ENCODE peak calls at places on chromosomes 12 and 14, in ten cellular contexts. Q is mesendoderm; L is thoracic aorta; P is aorta; E is NB4; D is cardiac muscle cell; X is effector memory CD4-positive, alpha-beta T cell; H is K562; Y is Panc1; T is pancreas. V is an unnamed sample.

GRCh38 chr12:119857036-119857435 is 20.1 kb downstream of the CIT start:
- DNase-seq in X (no peak), Q (no peak), E (no peak), P (no peak), D (no peak), Y (no peak), T (no peak), H (no peak), L (no peak), V (no peak)

GRCh38 chr12:113900711-113901110 is 65.4 kb downstream of the RBM19 start:
- DNase-seq in Q (no peak), E (no peak), X (no peak), P (no peak), L (no peak), T (no peak), Y (no peak), D (no peak), H (no peak), V (no peak)

GRCh38 chr12:30187426-30187825 is 403.7 kb upstream of the TMTC1 start:
- DNase-seq in Y (no peak), P (no peak), D (no peak), L (no peak), T (no peak), H (no peak), X (no peak), E (no peak), Q (no peak), V (no peak)

GRCh38 chr12:128800606-128801005 is 23.2 kb downstream of the SLC15A4 start:
- DNase-seq in H (no peak), T (no peak), E (no peak), Q (no peak), Y (no peak), L (no peak), D (no peak), P (no peak), X (no peak), V (no peak)

GRCh38 chr12:47547077-47547476 is 158.8 kb downstream of the RPAP3 start:
- DNase-seq in H (no peak), X (no peak), Y (no peak), T (no peak), D (no peak), P (no peak), E (no peak), L (no peak), Q (peak), V (no peak)

GRCh38 chr12:95300286-95300685 is 82.7 kb downstream of the VEZT start:
- DNase-seq in D (no peak), Y (no peak), T (no peak), H (no peak), L (no peak), P (no peak), E (no peak), X (no peak), Q (no peak), V (no peak)

GRCh38 chr12:105640780-105641179 is 310.3 kb downstream of the C12orf75 start:
- DNase-seq in Y (no peak), T (no peak), X (no peak), E (no peak), H (no peak), D (no peak), L (no peak), Q (peak), P (no peak), V (no peak)

GRCh38 chr14:30223966-30224365 is 296.3 kb upstream of the PRKD1 start:
- DNase-seq in Y (no peak), Q (no peak), H (no peak), D (no peak), T (peak), P (peak), L (no peak), X (no peak), E (no peak), V (no peak)

GRCh38 chr14:26598081-26598671 is 343 bp upstream of the NOVA1 start:
- DNase-seq in D (peak), Q (peak), P (peak), H (peak), T (peak), X (no peak), L (peak), E (no peak), Y (no peak), V (no peak)

GRCh38 chr14:75088566-75089373 is 19.3 kb downstream of the ZC2HC1C start:
- DNase-seq in P (no peak), D (peak), E (peak), Q (peak), X (no peak), L (peak), T (no peak), H (peak), Y (peak), V (no peak)

GRCh38 chr12:76183459-76184186 is 99.1 kb upstream of the NAP1L1 start:
- DNase-seq in L (no peak), H (peak), E (peak), D (no peak), T (no peak), Q (peak), Y (peak), X (no peak), P (no peak), V (peak)

GRCh38 chr12:75786071-75786470 is 245.5 kb downstream of the PHLDA1 start:
- DNase-seq in P (no peak), Q (no peak), L (no peak), X (no peak), T (no peak), Y (no peak), E (no peak), D (no peak), H (no peak), V (no peak)

GRCh38 chr12:90499793-90500192 is 455.2 kb downstream of the CCER1 start:
- DNase-seq in X (no peak), Q (no peak), Y (no peak), H (no peak), E (no peak), P (no peak), T (no peak), L (no peak), D (no peak), V (no peak)

GRCh38 chr14:59407246-59407615 is 57.9 kb downstream of the GPR135 start:
- DNase-seq in L (no peak), T (no peak), D (no peak), Y (no peak), E (no peak), X (no peak), H (no peak), P (no peak), Q (no peak), V (no peak)

DNA sequence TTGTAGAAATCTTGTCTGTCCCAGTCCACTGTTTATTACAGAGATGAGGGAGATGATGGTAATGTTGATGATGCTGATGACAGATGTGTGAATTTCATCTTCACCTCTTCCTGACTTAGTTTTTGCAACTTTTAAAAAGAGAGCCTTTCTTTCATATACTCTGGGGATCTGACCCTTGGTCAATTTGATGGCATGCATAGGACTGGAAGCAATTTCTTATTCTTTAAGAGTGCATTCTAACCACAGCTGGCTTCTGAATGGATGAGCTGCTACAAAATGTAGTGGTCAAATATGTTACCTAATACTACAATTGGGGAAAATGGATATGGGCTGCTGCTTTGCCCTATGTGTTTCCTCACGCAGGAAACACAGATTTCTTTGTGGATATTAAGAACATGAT is 80.8 kb downstream of the MYRFL start:
- DNase-seq in X (no peak), Y (no peak), D (no peak), E (no peak), L (no peak), H (no peak), T (no peak), Q (no peak), P (no peak), V (no peak)
- H3K4me3 ChIP-seq in X (no peak), Y (no peak), D (no peak), E (no peak), L (no peak), H (no peak), T (no peak), Q (no peak), P (no peak), V (no peak)

GRCh38 chr12:6903712-6904111 is 910 bp upstream of the LRRC23 start:
- DNase-seq in P (no peak), E (peak), L (no peak), Q (no peak), X (no peak), T (no peak), Y (no peak), D (no peak), H (no peak), V (no peak)
- H3K4me3 ChIP-seq in P (no peak), E (no peak), L (no peak), Q (no peak), X (no peak), T (no peak), Y (no peak), D (no peak), H (no peak), V (no peak)

DNA sequence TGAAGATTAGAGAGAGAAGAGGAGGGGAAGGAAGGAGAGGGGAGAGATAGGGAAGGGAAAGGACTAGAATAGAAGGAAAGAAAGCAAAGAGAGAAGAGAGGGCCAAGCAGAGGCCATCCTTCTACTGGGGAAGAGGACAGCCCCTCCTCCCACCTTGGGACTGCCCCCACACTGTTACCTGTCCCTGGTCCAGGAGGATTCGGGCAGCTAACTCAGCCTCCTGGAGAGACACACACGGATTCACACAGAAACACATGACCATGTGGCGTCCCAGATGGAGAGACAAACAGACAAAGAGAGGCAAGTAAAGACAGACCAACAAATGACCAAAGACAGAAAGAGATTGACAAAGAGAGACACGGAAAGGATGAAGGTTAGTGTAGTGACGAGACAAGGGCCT is 2.2 kb downstream of the NDRG2 start:
- DNase-seq in D (no peak), L (no peak), Q (no peak), E (no peak), X (no peak), H (no peak), P (no peak), Y (no peak), T (no peak), V (no peak)
- H3K4me3 ChIP-seq in D (no peak), L (no peak), Q (no peak), E (no peak), X (no peak), H (no peak), P (no peak), Y (no peak), T (no peak), V (no peak)

GRCh38 chr14:25233613-25234012 is 183.7 kb upstream of the STXBP6 start:
- DNase-seq in Y (no peak), T (no peak), L (no peak), P (no peak), D (no peak), X (no peak), H (no peak), Q (no peak), E (no peak), V (no peak)
- H3K4me3 ChIP-seq in Y (no peak), T (no peak), L (no peak), P (no peak), D (no peak), X (no peak), H (no peak), Q (no peak), E (no peak), V (no peak)

GRCh38 chr12:52232916-52233461 is at the start of gene KRT7:
- DNase-seq in P (peak), Q (peak), E (no peak), D (no peak), X (no peak), H (no peak), Y (no peak), T (peak), L (no peak), V (no peak)
- H3K4me3 ChIP-seq in P (no peak), Q (no peak), E (no peak), D (no peak), X (no peak), H (no peak), Y (no peak), T (peak), L (peak), V (no peak)

V was measured in GM12864.